ENCODE peak calls at places on chromosomes 5 and 9, in six cellular contexts. F is stimulated activated CD4-positive, alpha-beta T cell treated with anti-CD3 and anti-CD28 coated beads, Interleukin-4, amount 100 ng/mL, for 48 hours; R is Right ventricle myocardium inferior; I is GM06990; N is occipital lobe; W is cerebellar cortex. B is an unnamed sample.

GRCh38 chr5:17315710-17316221 is 98.3 kb downstream of the BASP1 start:
- DNase-seq in F (no peak), R (no peak), I (no peak), N (no peak), W (no peak), B (no peak)

GRCh38 chr5:137360607-137361006 is 138.5 kb downstream of the SPOCK1 start:
- DNase-seq in F (no peak), R (no peak), I (no peak), N (no peak), W (no peak), B (no peak)

GRCh38 chr5:159878988-159879471 is 37.3 kb upstream of the ADRA1B start:
- DNase-seq in F (no peak), R (peak), I (no peak), N (peak), W (peak), B (no peak)

GRCh38 chr5:154857091-154857533 is 1.3 kb upstream of the CNOT8 start:
- DNase-seq in F (peak), R (no peak), I (no peak), N (no peak), W (peak), B (no peak)

GRCh38 chr9:111961575-111961974 is 65.0 kb downstream of the UGCG start:
- DNase-seq in F (no peak), R (no peak), I (no peak), N (no peak), W (no peak), B (no peak)

GRCh38 chr5:101989659-101990058 is 306.4 kb downstream of the SLCO4C1 start:
- DNase-seq in F (no peak), R (no peak), I (no peak), N (no peak), W (no peak), B (no peak)

GRCh38 chr9:128421474-128422010 is 885 bp downstream of the CERCAM start:
- DNase-seq in F (peak), R (no peak), I (no peak), N (no peak), W (no peak), B (no peak)

GRCh38 chr9:117028103-117028858 is 341.2 kb downstream of the TRIM32 start:
- DNase-seq in F (no peak), R (peak), I (no peak), N (no peak), W (no peak), B (no peak)

GRCh38 chr5:17216176-17216973 is 1.1 kb upstream of the BASP1 start:
- DNase-seq in F (peak), R (peak), I (peak), N (peak), W (peak), B (peak)

GRCh38 chr5:39092581-39093350 is 18.6 kb upstream of the RICTOR start:
- DNase-seq in F (no peak), R (no peak), I (no peak), N (no peak), W (no peak), B (no peak)

GRCh38 chr5:58453326-58453725 is 6.6 kb downstream of the PLK2 start:
- DNase-seq in F (no peak), R (no peak), I (no peak), N (no peak), W (no peak), B (no peak)